ENCODE peak calls at places on chromosomes 4 and X, in eight cellular contexts. Y, C, J, D, S, R, P and O are unnamed samples.

GRCh38 chr4:110510955-110511544 is 35.1 kb downstream of the ENPEP start:
- DNase-seq in D (no peak), C (no peak), S (no peak), R (peak), P (peak), J (no peak), Y (peak), O (no peak)

GRCh38 chrX:140762061-140762460 is 52.5 kb downstream of the LINC00632 start:
- DNase-seq in C (peak), P (peak), J (no peak), R (peak), S (peak), Y (peak), D (peak), O (peak)

GRCh38 chrX:13669246-13669689 is 16.3 kb downstream of the TCEANC start:
- DNase-seq in J (no peak), S (peak), Y (no peak), C (peak), P (peak), D (no peak), R (peak), O (no peak)

GRCh38 chrX:56505866-56506265 is 57.6 kb upstream of the UBQLN2 start:
- DNase-seq in R (no peak), C (no peak), Y (no peak), P (no peak), D (no peak), S (no peak), J (no peak), O (no peak)

GRCh38 chr4:87211249-87211952 is 9.0 kb downstream of the KLHL8 start:
- DNase-seq in P (no peak), Y (no peak), S (no peak), R (peak), D (no peak), C (no peak), J (no peak), O (no peak)

GRCh38 chr4:2284161-2284933 is 22.4 kb upstream of the MXD4 start:
- DNase-seq in D (no peak), S (no peak), P (no peak), R (no peak), Y (no peak), J (no peak), C (no peak), O (no peak)

GRCh38 chrX:138897621-138898492 is 186.3 kb upstream of the FGF13 start:
- DNase-seq in S (no peak), P (no peak), D (no peak), C (no peak), R (no peak), J (no peak), Y (no peak), O (no peak)

GRCh38 chr4:70196855-70197254 is 1.3 kb downstream of the ODAM start:
- DNase-seq in J (no peak), S (no peak), C (no peak), Y (no peak), R (no peak), D (no peak), P (no peak), O (no peak)